ENCODE peak calls at places on chromosomes 2 and 18, in four cellular contexts. X is cerebellar cortex; W is stimulated activated CD4-positive, alpha-beta T cell treated with anti-CD3 and anti-CD28 coated beads, TNF-alpha, amount 100 ng/mL, for 4 hours; T is nucleus accumbens. Z is an unnamed sample.

GRCh38 chr2:74206180-74206688 is 7.8 kb downstream of the MTHFD2 start:
- DNase-seq in X (no peak), W (no peak), T (no peak), Z (no peak)

GRCh38 chr2:64525323-64525625 is 1.1 kb downstream of the AFTPH start:
- DNase-seq in X (no peak), W (no peak), T (no peak), Z (no peak)

GRCh38 chr18:3649135-3649558 is 199.2 kb downstream of the TGIF1 start:
- DNase-seq in X (peak), W (no peak), T (no peak), Z (no peak)

GRCh38 chr18:48486762-48487161 is 52.1 kb upstream of the CTIF start:
- DNase-seq in X (no peak), W (no peak), T (no peak), Z (no peak)

GRCh38 chr2:127046579-127046978 is 60.4 kb downstream of the BIN1 start:
- DNase-seq in X (no peak), W (no peak), T (no peak), Z (no peak)

GRCh38 chr2:60520477-60520876 is 33.0 kb downstream of the BCL11A start:
- DNase-seq in X (no peak), W (no peak), T (no peak), Z (no peak)

GRCh38 chr18:76502551-76502950 is 7.5 kb upstream of the ZNF516 start:
- DNase-seq in X (no peak), W (no peak), T (no peak), Z (no peak)

GRCh38 chr18:61637905-61638304 is 254.9 kb downstream of the RNF152 start:
- DNase-seq in X (no peak), W (no peak), T (no peak), Z (no peak)

GRCh38 chr2:106282816-106283215 is 88.7 kb upstream of the UXS1 start:
- DNase-seq in X (no peak), W (no peak), T (no peak), Z (no peak)

GRCh38 chr18:70337139-70337972 is 48.5 kb downstream of the SOCS6 start:
- DNase-seq in X (no peak), W (no peak), T (no peak), Z (no peak)

GRCh38 chr2:86750240-86750839 is 30.2 kb downstream of the RMND5A start:
- DNase-seq in X (no peak), W (no peak), T (no peak), Z (no peak)

GRCh38 chr2:108987111-108987510 is 1.9 kb downstream of the EDAR start:
- DNase-seq in X (no peak), W (no peak), T (no peak), Z (no peak)

GRCh38 chr2:178142274-178143065 is 30.2 kb downstream of the RBM45 start:
- DNase-seq in X (no peak), W (no peak), T (no peak), Z (no peak)

GRCh38 chr2:179265082-179265575 is 497 bp upstream of the SESTD1 start:
- DNase-seq in X (peak), W (no peak), T (no peak), Z (no peak)

GRCh38 chr2:222301296-222301997 is 2.6 kb upstream of the PAX3 start:
- DNase-seq in X (no peak), W (no peak), T (no peak), Z (no peak)

GRCh38 chr18:59051470-59052165 is 88.1 kb upstream of the SEC11C start:
- DNase-seq in X (no peak), W (no peak), T (no peak), Z (no peak)

GRCh38 chr2:138516030-138516704 is 14.6 kb downstream of the SPOPL start:
- DNase-seq in X (no peak), W (no peak), T (no peak), Z (no peak)

GRCh38 chr2:101307503-101307902 is 998 bp downstream of the RNF149 start:
- DNase-seq in X (no peak), W (no peak), T (no peak), Z (peak)

GRCh38 chr2:71299507-71299906 is 32.1 kb upstream of the ZNF638 start:
- DNase-seq in X (peak), W (no peak), T (no peak), Z (no peak)

GRCh38 chr2:11891591-11891990 is 145.2 kb downstream of the LPIN1 start:
- DNase-seq in X (no peak), W (no peak), T (no peak), Z (no peak)

GRCh38 chr2:19369341-19369955 is 11.0 kb upstream of the OSR1 start:
- DNase-seq in X (no peak), W (no peak), T (no peak), Z (no peak)

GRCh38 chr2:240429872-240430491 is 5.5 kb upstream of the GPC1 start:
- DNase-seq in X (no peak), W (no peak), T (no peak), Z (no peak)

GRCh38 chr2:942775-943460 is 7.7 kb upstream of the SNTG2 start:
- DNase-seq in X (no peak), W (no peak), T (no peak), Z (no peak)

GRCh38 chr2:120637847-120638246 is 97.8 kb upstream of the GLI2 start:
- DNase-seq in X (no peak), W (no peak), T (no peak), Z (no peak)